ENCODE peak calls at places on chromosomes 2 and 18, in seven cellular contexts. S is left ventricle myocardium superior; P is CD8-positive, alpha-beta T cell; W is AG10803; N is kidney epithelial cell; L is activated CD8-positive, alpha-beta memory T cell treated with anti-CD3 and anti-CD28 coated beads for 48 hours; M is mucosa of descending colon. H is an unnamed sample.

GRCh38 chr2:232435375-232435648 is 20.6 kb upstream of the ALPI start:
- DNase-seq in W (no peak), P (no peak), M (no peak), N (no peak), S (no peak), L (no peak), H (no peak)

GRCh38 chr2:28356095-28356911 is 36.4 kb upstream of the FOSL2 start:
- DNase-seq in L (no peak), N (no peak), P (peak), M (peak), W (peak), S (peak), H (peak)

GRCh38 chr2:201665420-201666158 is 22.3 kb upstream of the TMEM237 start:
- DNase-seq in W (peak), L (no peak), P (no peak), M (no peak), S (no peak), N (no peak), H (no peak)

GRCh38 chr2:215751200-215751910 is 262.0 kb downstream of the MREG start:
- DNase-seq in M (no peak), N (peak), L (no peak), S (no peak), W (peak), P (no peak), H (no peak)

GRCh38 chr18:58103339-58103930 is 59.4 kb downstream of the NEDD4L start:
- DNase-seq in L (no peak), W (no peak), S (no peak), P (no peak), N (no peak), M (no peak), H (no peak)

GRCh38 chr2:204673877-204674276 is 128.6 kb downstream of the PARD3B start:
- DNase-seq in W (peak), M (no peak), P (no peak), N (peak), L (no peak), S (no peak), H (no peak)

GRCh38 chr2:7071916-7072556 is 154.8 kb downstream of the RNF144A start:
- DNase-seq in P (no peak), N (no peak), L (no peak), S (no peak), M (no peak), W (no peak), H (no peak)

GRCh38 chr2:241040811-241041334 is 42.5 kb downstream of the SNED1 start:
- DNase-seq in L (no peak), W (no peak), P (no peak), S (no peak), M (no peak), N (no peak), H (no peak)

GRCh38 chr18:32339062-32339461 is 131.6 kb downstream of the GAREM1 start:
- DNase-seq in S (no peak), M (no peak), P (no peak), L (no peak), N (no peak), W (no peak), H (no peak)

GRCh38 chr2:68319397-68320117 is at the start of gene CNRIP1:
- DNase-seq in N (no peak), S (peak), L (no peak), W (peak), P (no peak), M (peak), H (peak)

GRCh38 chr2:144133881-144134280 is 386.0 kb downstream of the ZEB2 start:
- DNase-seq in W (no peak), M (no peak), P (no peak), L (no peak), S (no peak), N (no peak), H (no peak)

GRCh38 chr2:160380000-160380570 is 113.5 kb downstream of the RBMS1 start:
- DNase-seq in N (no peak), S (no peak), W (no peak), P (no peak), M (no peak), L (no peak), H (no peak)

GRCh38 chr2:148006249-148007007 is 14.1 kb downstream of the ORC4 start:
- DNase-seq in N (no peak), P (no peak), S (no peak), M (no peak), W (no peak), L (no peak), H (no peak)

GRCh38 chr2:119242276-119243119 is 18.9 kb downstream of the STEAP3 start:
- DNase-seq in L (no peak), N (no peak), P (no peak), M (no peak), S (no peak), W (no peak), H (no peak)

GRCh38 chr2:94869131-94869530 is 2.1 kb upstream of the TEKT4 start:
- DNase-seq in N (no peak), L (no peak), W (no peak), S (no peak), P (no peak), M (no peak), H (no peak)

GRCh38 chr2:217995741-217996141 is 7.1 kb downstream of the TNS1 start:
- DNase-seq in L (no peak), S (peak), N (no peak), M (no peak), P (no peak), W (peak), H (no peak)

GRCh38 chr2:101435011-101435862 is 39.7 kb downstream of the RFX8 start:
- DNase-seq in N (no peak), S (peak), L (no peak), W (peak), P (no peak), M (no peak), H (no peak)

GRCh38 chr2:169709970-169710369 is 15.7 kb downstream of the PHOSPHO2 start:
- DNase-seq in W (no peak), N (no peak), S (no peak), L (no peak), P (no peak), M (peak), H (peak)

GRCh38 chr2:190205643-190206042 is 114.0 kb downstream of the HIBCH start:
- DNase-seq in S (no peak), M (no peak), N (no peak), L (no peak), P (no peak), W (peak), H (no peak)

GRCh38 chr2:149885946-149886345 is 298.4 kb upstream of the MMADHC start:
- DNase-seq in W (no peak), P (no peak), N (no peak), L (no peak), S (no peak), M (no peak), H (no peak)

GRCh38 chr2:126657146-126657635 is 1.2 kb downstream of the GYPC start:
- DNase-seq in N (peak), M (peak), P (peak), S (peak), W (peak), L (no peak), H (peak)

H was measured in left colon.